ENCODE peak calls at places on chromosomes 11 and 22, in eight cellular contexts. K is effector memory CD4-positive, alpha-beta T cell; C is fibroblast of lung; U is AG04449; Z is endothelial cell of umbilical vein; M is A549; I is AG10803; A is CD4-positive, CD25-positive, alpha-beta regulatory T cell. E is an unnamed sample.

GRCh38 chr22:29617922-29618629 is 14.6 kb downstream of the NF2 start:
- DNase-seq in K (no peak), C (peak; percentile 57), U (no peak), Z (no peak), M (no peak), I (peak; percentile 57), A (no peak), E (no peak)

GRCh38 chr11:115585361-115586024 is 81.3 kb upstream of the CADM1 start:
- DNase-seq in K (no peak), C (no peak), U (no peak), Z (no peak), M (no peak), I (no peak), A (no peak), E (no peak)

GRCh38 chr11:121839821-121840220 is 276.2 kb downstream of the BLID start:
- DNase-seq in K (no peak), C (no peak), U (peak; percentile 34), Z (no peak), M (no peak), I (peak; percentile 81), A (no peak), E (no peak)

GRCh38 chr11:57476883-57477506 is 16.7 kb downstream of the RTN4RL2 start:
- DNase-seq in K (no peak), C (no peak), U (no peak), Z (no peak), M (peak; percentile 75), I (no peak), A (no peak), E (no peak)

GRCh38 chr22:38290347-38290746 is 17.5 kb upstream of the TMEM184B start:
- DNase-seq in K (no peak), C (no peak), U (no peak), Z (no peak), M (no peak), I (no peak), A (no peak), E (no peak)

GRCh38 chr11:48005878-48006277 is 25.5 kb downstream of the PTPRJ start:
- DNase-seq in K (no peak), C (no peak), U (no peak), Z (no peak), M (no peak), I (no peak), A (no peak), E (no peak)

GRCh38 chr22:17716529-17716928 is 57.7 kb downstream of the BID start:
- DNase-seq in K (no peak), C (no peak), U (no peak), Z (no peak), M (no peak), I (no peak), A (no peak), E (no peak)

GRCh38 chr22:31621507-31622160 is 40.4 kb downstream of the PISD start:
- DNase-seq in K (no peak), C (no peak), U (no peak), Z (no peak), M (no peak), I (no peak), A (no peak), E (no peak)

GRCh38 chr11:128388182-128388815 is 199.1 kb downstream of the ETS1 start:
- DNase-seq in K (no peak), C (no peak), U (no peak), Z (no peak), M (no peak), I (no peak), A (no peak), E (no peak)

GRCh38 chr11:62501432-62501891 is 45.1 kb downstream of the AHNAK start:
- DNase-seq in K (no peak), C (peak; percentile 22), U (no peak), Z (peak; percentile 44), M (no peak), I (peak; percentile 87), A (no peak), E (no peak)

GRCh38 chr22:48624401-48624800 is 1203.3 kb downstream of the BRD1 start:
- DNase-seq in K (no peak), C (no peak), U (no peak), Z (no peak), M (no peak), I (no peak), A (no peak), E (no peak)

GRCh38 chr11:71395774-71396173 is 52.4 kb downstream of the DHCR7 start:
- DNase-seq in K (no peak), C (no peak), U (no peak), Z (no peak), M (no peak), I (no peak), A (no peak), E (no peak)

GRCh38 chr11:103584021-103584420 is 452.4 kb upstream of the DDI1 start:
- DNase-seq in K (no peak), C (no peak), U (no peak), Z (no peak), M (no peak), I (no peak), A (no peak), E (no peak)

GRCh38 chr11:3095712-3096361 is 38.6 kb upstream of the CARS1 start:
- DNase-seq in K (no peak), C (peak; percentile 88), U (no peak), Z (peak; percentile 98), M (peak; percentile 28), I (peak; percentile 68), A (no peak), E (peak; percentile 69)

GRCh38 chr11:3995949-3996554 is 98.5 kb upstream of the RRM1 start:
- DNase-seq in K (no peak), C (no peak), U (no peak), Z (peak; percentile 82), M (no peak), I (peak; percentile 52), A (no peak), E (peak; percentile 35)

GRCh38 chr22:29482253-29482652 is 2.2 kb downstream of the NEFH start:
- DNase-seq in K (no peak), C (no peak), U (no peak), Z (no peak), M (no peak), I (no peak), A (no peak), E (no peak)

GRCh38 chr11:357582-357981 is 11.7 kb upstream of the B4GALNT4 start:
- DNase-seq in K (no peak), C (no peak), U (no peak), Z (no peak), M (no peak), I (no peak), A (no peak), E (no peak)

GRCh38 chr22:36776722-36777121 is 803 bp upstream of the IFT27 start:
- DNase-seq in K (peak; percentile 3), C (no peak), U (no peak), Z (no peak), M (no peak), I (no peak), A (no peak), E (no peak)
- H3K4me3 ChIP-seq in K (peak overlapping the region; percentile 11), C (no peak overlapping the region), U (peak overlapping the region; percentile 43), Z (no peak overlapping the region), M (peak overlapping the region; percentile 26), I (peak overlapping the region; percentile 45), A (peak overlapping the region; percentile 80), E (no peak overlapping the region)

GRCh38 chr11:76303399-76303798 is 77.5 kb downstream of the THAP12 start:
- DNase-seq in K (no peak), C (no peak), U (no peak), Z (no peak), M (no peak), I (no peak), A (no peak), E (no peak)
- H3K4me3 ChIP-seq in K (no peak overlapping the region), C (no peak overlapping the region), U (no peak overlapping the region), Z (no peak overlapping the region), M (no peak overlapping the region), I (no peak overlapping the region), A (no peak overlapping the region), E (no peak overlapping the region)

DNA sequence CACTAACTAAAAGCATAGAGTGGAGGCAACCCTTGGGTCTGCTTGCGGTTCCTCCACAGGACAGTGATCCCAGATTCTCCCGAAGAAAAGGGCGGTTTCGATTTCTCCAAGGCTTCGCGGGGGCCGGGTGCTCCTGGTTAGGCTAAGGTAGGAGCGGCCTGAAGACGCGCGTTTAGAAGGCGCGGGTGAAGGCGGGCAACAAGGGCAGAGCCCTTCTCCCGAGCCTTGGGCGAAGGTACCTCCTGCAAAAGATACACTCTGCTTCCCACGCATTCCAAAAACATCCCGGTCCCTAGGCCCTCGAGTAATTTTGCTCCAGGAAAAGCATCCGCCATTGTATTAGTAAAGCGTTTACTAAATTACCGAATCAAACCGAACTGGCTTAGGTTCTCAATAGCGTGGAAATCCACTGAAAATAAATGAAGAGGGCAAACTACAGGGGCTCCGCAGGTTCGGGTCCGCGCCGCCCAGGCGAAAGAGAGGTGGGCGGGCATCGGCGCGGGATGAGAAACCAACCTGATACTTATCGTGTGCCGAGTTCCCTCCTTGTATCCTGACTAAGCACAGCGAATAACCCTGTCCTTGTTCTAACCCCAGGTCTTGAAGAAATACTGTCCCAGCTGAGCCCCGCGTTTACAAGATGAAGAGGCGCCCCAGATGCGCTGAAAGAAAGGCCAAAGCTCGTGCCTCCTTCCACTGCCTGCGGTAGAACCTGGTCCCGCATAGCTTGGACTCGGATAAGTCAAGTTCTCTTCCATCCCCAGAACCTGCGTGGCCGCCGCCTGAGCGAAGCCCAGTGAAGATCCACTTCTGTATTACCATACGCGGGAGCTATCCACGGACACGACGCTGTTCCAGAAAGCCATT is 1.9 kb downstream of the WT1 start:
- DNase-seq in K (no peak), C (no peak), U (no peak), Z (no peak), M (no peak), I (no peak), A (no peak), E (no peak)
- H3K4me3 ChIP-seq in K (no peak overlapping the region), C (no peak overlapping the region), U (peak overlapping the region; percentile 23), Z (no peak overlapping the region), M (no peak overlapping the region), I (peak overlapping the region; percentile 39), A (no peak overlapping the region), E (no peak overlapping the region)

GRCh38 chr11:112795896-112796686 is 165.1 kb upstream of the NCAM1 start:
- DNase-seq in K (no peak), C (no peak), U (no peak), Z (no peak), M (no peak), I (no peak), A (no peak), E (no peak)
- H3K4me3 ChIP-seq in K (no peak overlapping the region), C (no peak overlapping the region), U (no peak overlapping the region), Z (no peak overlapping the region), M (no peak overlapping the region), I (no peak overlapping the region), A (no peak overlapping the region), E (no peak overlapping the region)

DNA sequence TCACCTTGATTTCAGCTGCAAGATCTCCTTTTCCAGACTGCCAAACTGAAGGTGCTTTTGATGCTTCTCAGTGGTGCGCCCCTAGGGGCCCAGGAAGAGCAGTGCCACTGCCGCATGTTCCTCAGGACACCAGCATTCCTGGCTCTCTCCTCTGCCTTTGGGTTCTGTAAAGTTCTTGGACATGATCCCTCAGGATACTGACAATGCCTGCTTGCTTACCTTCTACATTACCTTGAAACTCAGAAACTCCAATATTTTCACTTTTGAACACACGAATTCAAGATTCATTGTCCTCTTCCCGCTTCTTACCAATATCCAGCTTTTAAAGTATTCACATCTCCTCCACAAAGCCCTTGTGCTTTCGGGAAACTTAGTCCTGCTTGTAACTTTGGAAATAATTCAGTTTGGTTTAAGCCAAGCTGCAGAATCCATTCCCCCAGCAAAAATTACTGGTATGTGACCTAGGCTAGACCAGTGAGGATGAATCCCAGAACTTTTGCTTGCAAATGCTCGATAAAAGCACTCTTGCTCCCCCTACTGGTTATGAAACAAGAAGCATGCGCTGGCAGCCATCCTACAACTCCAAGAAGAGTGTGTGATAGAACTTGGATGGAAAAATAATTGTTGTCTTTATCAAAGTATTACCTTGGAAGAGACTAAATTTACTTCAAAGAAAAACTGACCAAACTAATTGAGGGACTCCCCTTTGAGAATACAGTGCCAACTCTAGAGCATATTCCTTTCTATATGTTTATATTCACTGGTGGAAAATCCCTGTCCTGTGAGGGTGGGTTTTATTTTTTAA is 16.5 kb upstream of the OR5B21 start:
- DNase-seq in K (peak; percentile 20), C (peak; percentile 87), U (peak; percentile 59), Z (peak; percentile 85), M (peak; percentile 71), I (peak; percentile 90), A (peak; percentile 59), E (peak; percentile 53)
- H3K4me3 ChIP-seq in K (peak overlapping the region; percentile 18), C (no peak overlapping the region), U (no peak overlapping the region), Z (no peak overlapping the region), M (peak overlapping the region; percentile 19), I (peak overlapping the region; percentile 10), A (peak overlapping the region; percentile 79), E (no peak overlapping the region)

E was measured in BJ.